ENCODE peak calls at places on chromosomes 6 and 20, in four cellular contexts. J is tibial artery, Z is HepG2, Q is heart left ventricle. X is an unnamed sample.

GRCh38 chr6:127971386-127971785 is 70.5 kb upstream of the THEMIS start:
- DNase-seq in J (no peak), Z (no peak), Q (no peak), X (no peak)

GRCh38 chr6:166757226-166758135 is 130.4 kb upstream of the RPS6KA2 start:
- DNase-seq in J (no peak), Z (no peak), Q (no peak), X (peak; percentile 24)

GRCh38 chr6:8707956-8708772 is 272.8 kb upstream of the SLC35B3 start:
- DNase-seq in J (no peak), Z (peak; percentile 27), Q (no peak), X (no peak)

GRCh38 chr6:4322846-4323309 is 187.5 kb upstream of the ECI2 start:
- DNase-seq in J (no peak), Z (no peak), Q (no peak), X (no peak)

GRCh38 chr6:107704377-107705013 is 119.6 kb downstream of the SCML4 start:
- DNase-seq in J (no peak), Z (peak; percentile 29), Q (no peak), X (no peak)

GRCh38 chr6:31143148-31143547 is 4.3 kb upstream of the PSORS1C2 start:
- DNase-seq in J (peak; percentile 83), Z (no peak), Q (peak; percentile 50), X (no peak)

GRCh38 chr20:10447028-10447427 is 11.9 kb downstream of the SLX4IP start:
- DNase-seq in J (no peak), Z (peak; percentile 32), Q (no peak), X (no peak)

GRCh38 chr6:157198425-157199279 is 124.7 kb downstream of the TMEM242 start:
- DNase-seq in J (peak; percentile 91), Z (no peak), Q (peak; percentile 73), X (no peak)

GRCh38 chr20:24991897-24992419 is 593 bp downstream of the APMAP start:
- DNase-seq in J (peak; percentile 73), Z (no peak), Q (no peak), X (no peak)

GRCh38 chr20:61230-61629 is 26.2 kb upstream of the DEFB125 start:
- DNase-seq in J (no peak), Z (no peak), Q (no peak), X (no peak)
- H3K9me3 ChIP-seq in J (no peaks in the 10 kb centered on the region), Z (peaks cover 58% of the 10 kb centered on the region), Q (no peaks in the 10 kb centered on the region), X (peaks cover 27% of the 10 kb centered on the region)

DNA sequence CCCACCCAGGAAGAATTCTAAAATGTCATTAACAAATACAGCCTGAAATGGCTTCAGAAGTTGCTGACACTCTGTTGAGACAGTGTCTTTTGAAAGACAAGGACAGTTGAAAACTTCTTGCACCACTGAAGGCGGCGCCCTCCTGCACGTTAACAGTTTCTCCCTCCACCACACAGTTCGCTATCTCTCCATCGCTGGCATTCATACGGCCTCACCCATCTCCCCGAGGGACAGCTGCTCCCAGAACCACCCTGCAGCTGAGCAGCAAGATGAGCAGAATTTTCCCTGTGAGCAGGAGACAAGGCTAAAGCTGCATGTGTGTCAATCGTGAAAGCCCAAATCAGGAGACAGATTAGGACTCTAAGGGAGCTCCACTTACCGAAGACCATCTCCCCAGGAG is 113.3 kb downstream of the LY86 start:
- DNase-seq in J (no peak), Z (no peak), Q (no peak), X (no peak)
- H3K4me1 ChIP-seq in J (peaks cover 12% of the 10 kb centered on the region), Z (peaks cover under 1% of the 10 kb centered on the region), Q (peaks cover 32% of the 10 kb centered on the region), X (no peaks in the 10 kb centered on the region)

GRCh38 chr6:162099685-162100084 is 627.9 kb downstream of the PRKN start:
- DNase-seq in J (no peak), Z (peak; percentile 42), Q (no peak), X (no peak)
- H3K4me3 ChIP-seq in J (no peak overlapping the region), Z (no peak overlapping the region), Q (no peak overlapping the region), X (no peak overlapping the region)

DNA sequence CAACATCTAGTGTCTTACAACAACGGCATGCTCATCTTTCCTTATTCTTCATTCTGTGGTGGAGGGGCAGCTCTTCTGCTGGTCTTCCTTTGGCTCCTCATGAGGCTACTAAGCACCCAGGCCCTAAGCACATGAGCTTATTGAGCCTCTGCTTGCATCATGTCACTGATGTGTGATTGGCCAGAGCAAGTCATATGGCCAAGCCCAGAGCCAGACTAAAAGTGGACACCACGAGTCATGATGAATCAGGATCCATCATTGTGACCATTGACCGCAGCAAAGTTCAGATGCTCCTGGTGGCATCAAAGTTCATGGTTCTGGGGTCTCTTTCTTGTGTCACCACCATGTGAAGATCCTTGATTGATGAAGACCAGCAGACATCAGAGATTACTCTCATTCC is 192.0 kb upstream of the FOXA2 start:
- DNase-seq in J (no peak), Z (no peak), Q (no peak), X (no peak)
- H3K9me3 ChIP-seq in J (no peaks in the 10 kb centered on the region), Z (no peaks in the 10 kb centered on the region), Q (no peaks in the 10 kb centered on the region), X (no peaks in the 10 kb centered on the region)

GRCh38 chr6:53499094-53499493 is 45.8 kb downstream of the GCLC start:
- DNase-seq in J (no peak), Z (no peak), Q (no peak), X (no peak)

GRCh38 chr6:53495496-53495895 is 49.4 kb downstream of the GCLC start:
- DNase-seq in J (no peak), Z (no peak), Q (no peak), X (no peak)

GRCh38 chr6:53496100-53496499 is 48.8 kb downstream of the GCLC start:
- DNase-seq in J (no peak), Z (no peak), Q (no peak), X (no peak)

GRCh38 chr6:53497905-53498304 is 47.0 kb downstream of the GCLC start:
- DNase-seq in J (no peak), Z (no peak), Q (no peak), X (no peak)

GRCh38 chr6:53496797-53497196 is 48.1 kb downstream of the GCLC start:
- DNase-seq in J (no peak), Z (no peak), Q (no peak), X (no peak)
- H3K4me1 ChIP-seq in J (peaks cover 10% of the 10 kb centered on the region), Z (peaks cover 17% of the 10 kb centered on the region), Q (no peaks in the 10 kb centered on the region), X (no peaks in the 10 kb centered on the region)

GRCh38 chr6:139325003-139325600 is 33.3 kb upstream of the TXLNB start:
- DNase-seq in J (no peak), Z (no peak), Q (no peak), X (no peak)
- H3K4me3 ChIP-seq in J (no peak overlapping the region), Z (no peak overlapping the region), Q (no peak overlapping the region), X (no peak overlapping the region)

GRCh38 chr6:27290850-27291208 is 21.2 kb downstream of the POM121L2 start:
- DNase-seq in J (no peak), Z (no peak), Q (no peak), X (no peak)

GRCh38 chr6:27287751-27288135 is 24.3 kb downstream of the POM121L2 start:
- DNase-seq in J (no peak), Z (no peak), Q (no peak), X (no peak)

GRCh38 chr6:27290065-27290849 is 21.8 kb downstream of the POM121L2 start:
- DNase-seq in J (no peak), Z (peak; percentile 34), Q (no peak), X (no peak)

GRCh38 chr6:27286141-27286540 is 25.9 kb downstream of the POM121L2 start:
- DNase-seq in J (no peak), Z (peak; percentile 9), Q (no peak), X (no peak)

GRCh38 chr6:27288136-27289044 is 23.7 kb downstream of the POM121L2 start:
- DNase-seq in J (no peak), Z (no peak), Q (no peak), X (no peak)
- H3K9me3 ChIP-seq in J (peaks cover 17% of the 10 kb centered on the region), Z (no peaks in the 10 kb centered on the region), Q (no peaks in the 10 kb centered on the region), X (peaks cover 31% of the 10 kb centered on the region)

GRCh38 chr6:160005211-160005610 is 36.3 kb downstream of the IGF2R start:
- DNase-seq in J (no peak), Z (no peak), Q (no peak), X (no peak)

GRCh38 chr6:160007118-160007517 is 38.2 kb downstream of the IGF2R start:
- DNase-seq in J (no peak), Z (no peak), Q (no peak), X (no peak)

GRCh38 chr6:160007581-160007980 is 38.7 kb downstream of the IGF2R start:
- DNase-seq in J (no peak), Z (no peak), Q (no peak), X (no peak)

GRCh38 chr6:160004419-160005160 is 35.7 kb downstream of the IGF2R start:
- DNase-seq in J (no peak), Z (no peak), Q (no peak), X (no peak)

GRCh38 chr6:160005861-160006540 is 37.1 kb downstream of the IGF2R start:
- DNase-seq in J (no peak), Z (no peak), Q (peak; percentile 49), X (no peak)
- H3K4me1 ChIP-seq in J (no peaks in the 10 kb centered on the region), Z (no peaks in the 10 kb centered on the region), Q (peaks cover 51% of the 10 kb centered on the region), X (peaks cover 2% of the 10 kb centered on the region)

GRCh38 chr6:154406301-154406700 is 49.7 kb upstream of the IPCEF1 start:
- DNase-seq in J (no peak), Z (no peak), Q (no peak), X (no peak)
- H3K4me3 ChIP-seq in J (no peak overlapping the region), Z (no peak overlapping the region), Q (no peak overlapping the region), X (no peak overlapping the region)

X was measured in naive thymus-derived CD4-positive, alpha-beta T cell.